ENCODE peak calls at places on chromosomes 7 and 10, in seven cellular contexts. B, R, A, P, H, N and E are unnamed samples.

GRCh38 chr7:115094163-115094562 is 172.3 kb downstream of the MDFIC start:
- DNase-seq in A (no peak), R (no peak), P (no peak), H (no peak), N (no peak), B (no peak), E (no peak)

GRCh38 chr7:41459623-41460256 is 243.2 kb downstream of the INHBA start:
- DNase-seq in P (no peak), A (no peak), R (no peak), H (no peak), N (no peak), B (no peak), E (no peak)

GRCh38 chr10:5666324-5667220 is at the start of gene ASB13:
- DNase-seq in P (peak; percentile 44), N (peak; percentile 70), H (no peak), R (peak; percentile 36), B (no peak), A (no peak), E (peak; percentile 72)

GRCh38 chr7:129612112-129613015 is 844 bp downstream of the NRF1 start:
- DNase-seq in A (no peak), R (peak; percentile 30), P (no peak), H (peak; percentile 27), B (no peak), N (peak; percentile 47), E (peak; percentile 55)

GRCh38 chr7:24894670-24895221 is 85.2 kb downstream of the OSBPL3 start:
- DNase-seq in N (peak; percentile 38), R (no peak), A (no peak), P (no peak), B (no peak), H (no peak), E (no peak)

GRCh38 chr10:98119891-98120290 is 14.6 kb upstream of the R3HCC1L start:
- DNase-seq in N (no peak), P (no peak), A (no peak), R (no peak), H (no peak), B (no peak), E (no peak)

GRCh38 chr10:92290076-92290836 is 622 bp downstream of the CPEB3 start:
- DNase-seq in R (no peak), N (peak; percentile 68), H (peak; percentile 25), A (no peak), P (peak; percentile 26), B (peak; percentile 19), E (peak; percentile 61)

GRCh38 chr7:50627824-50628361 is 62.7 kb upstream of the DDC start:
- DNase-seq in A (no peak), R (no peak), B (no peak), P (no peak), N (no peak), H (no peak), E (no peak)

GRCh38 chr7:146449625-146450024 is 333.0 kb downstream of the CNTNAP2 start:
- DNase-seq in N (no peak), H (no peak), R (no peak), A (no peak), B (no peak), P (no peak), E (no peak)

GRCh38 chr10:130206216-130206737 is 70.1 kb downstream of the GLRX3 start:
- DNase-seq in P (no peak), B (no peak), H (no peak), A (no peak), R (no peak), N (no peak), E (no peak)

GRCh38 chr7:22183522-22184280 is 173.3 kb downstream of the RAPGEF5 start:
- DNase-seq in N (no peak), P (no peak), A (no peak), R (no peak), B (no peak), H (no peak), E (no peak)

GRCh38 chr7:45924283-45924682 is 3.2 kb upstream of the IGFBP3 start:
- DNase-seq in P (no peak), A (no peak), B (no peak), H (no peak), R (no peak), N (no peak), E (no peak)

GRCh38 chr10:451021-451471 is 238.4 kb downstream of the DIP2C start:
- DNase-seq in H (peak; percentile 51), P (no peak), A (no peak), R (peak; percentile 34), B (peak; percentile 32), N (no peak), E (no peak)

GRCh38 chr7:126856691-126857291 is 395.9 kb downstream of the GRM8 start:
- DNase-seq in A (no peak), N (peak; percentile 66), R (no peak), P (no peak), H (no peak), B (no peak), E (peak; percentile 32)

GRCh38 chr10:31947144-31947926 is 18.7 kb upstream of the ARHGAP12 start:
- DNase-seq in R (no peak), N (peak; percentile 40), H (no peak), P (no peak), A (no peak), B (no peak), E (peak; percentile 87)

GRCh38 chr7:21304836-21305235 is 123.0 kb upstream of the SP4 start:
- DNase-seq in H (no peak), R (no peak), A (no peak), N (no peak), P (no peak), B (no peak), E (no peak)

GRCh38 chr7:55574062-55574717 is 1.9 kb upstream of the VOPP1 start:
- DNase-seq in P (no peak), N (no peak), H (no peak), R (no peak), B (no peak), A (no peak), E (no peak)

GRCh38 chr10:12768156-12768731 is 233.3 kb downstream of the CCDC3 start:
- DNase-seq in H (no peak), P (no peak), R (no peak), N (peak; percentile 54), A (no peak), B (no peak), E (no peak)

GRCh38 chr7:140635821-140636220 is 4.8 kb downstream of the DENND2A start:
- DNase-seq in R (no peak), A (no peak), P (no peak), H (no peak), N (peak; percentile 31), B (no peak), E (no peak)

GRCh38 chr7:129422727-129423126 is 11.5 kb upstream of the STRIP2 start:
- DNase-seq in H (no peak), A (no peak), P (no peak), R (no peak), N (no peak), B (no peak), E (no peak)

GRCh38 chr7:1060315-1061080 is 16.2 kb downstream of the GPR146 start:
- DNase-seq in B (no peak), P (no peak), A (no peak), N (peak; percentile 80), R (no peak), H (no peak), E (peak; percentile 41)

GRCh38 chr10:48431871-48432270 is 125.4 kb downstream of the MAPK8 start:
- DNase-seq in A (no peak), B (no peak), H (no peak), R (no peak), N (no peak), P (no peak), E (no peak)

GRCh38 chr7:44293561-44294324 is 31.7 kb downstream of the CAMK2B start:
- DNase-seq in B (no peak), N (no peak), R (no peak), A (no peak), H (no peak), P (no peak), E (no peak)

GRCh38 chr10:91887075-91887899 is 22.0 kb downstream of the FGFBP3 start:
- DNase-seq in B (peak; percentile 13), R (peak; percentile 14), P (peak; percentile 10), H (no peak), A (no peak), N (peak; percentile 96), E (peak; percentile 49)

GRCh38 chr10:119416855-119417254 is 125.7 kb downstream of the RGS10 start:
- DNase-seq in R (peak; percentile 67), B (peak; percentile 49), A (no peak), P (no peak), H (peak; percentile 53), N (peak; percentile 70), E (peak; percentile 66)

GRCh38 chr7:69661342-69661741 is 63.1 kb downstream of the AUTS2 start:
- DNase-seq in A (no peak), N (no peak), B (no peak), H (no peak), R (no peak), P (no peak), E (no peak)

GRCh38 chr7:155844019-155844453 is 31.8 kb upstream of the SHH start:
- DNase-seq in R (no peak), B (no peak), N (no peak), H (no peak), P (no peak), A (no peak), E (no peak)

GRCh38 chr7:151599401-151600227 is 79.9 kb upstream of the RHEB start:
- DNase-seq in A (peak; percentile 70), N (peak; percentile 87), R (no peak), B (no peak), P (no peak), H (no peak), E (no peak)

GRCh38 chr7:55965805-55966421 is 1.5 kb downstream of the NIPSNAP2 start:
- DNase-seq in N (no peak), R (no peak), P (no peak), H (no peak), B (no peak), A (no peak), E (peak; percentile 12)

GRCh38 chr7:74289018-74289659 is at the start of gene CLIP2:
- DNase-seq in P (peak; percentile 38), A (no peak), B (peak; percentile 75), R (peak; percentile 70), H (peak; percentile 63), N (peak; percentile 88), E (peak; percentile 89)